ENCODE peak calls at places on chromosomes 1 and 21, in four cellular contexts. P, F, G and S are unnamed samples.

GRCh38 chr1:176770066-176770465 is 307.1 kb downstream of the PAPPA2 start:
- DNase-seq in F (no peak), G (no peak), P (no peak), S (no peak)

GRCh38 chr21:33374080-33374873 is 28.9 kb upstream of the IFNGR2 start:
- DNase-seq in P (peak; percentile 58), F (no peak), G (peak; percentile 53), S (no peak)

GRCh38 chr1:203179328-203180009 is 3.8 kb upstream of the MYBPH start:
- DNase-seq in P (no peak), F (no peak), G (no peak), S (no peak)

GRCh38 chr1:233972951-233973635 is 68.6 kb downstream of the SLC35F3 start:
- DNase-seq in F (no peak), P (no peak), G (no peak), S (no peak)

GRCh38 chr1:204465469-204466415 is 28.9 kb downstream of the PIK3C2B start:
- DNase-seq in G (no peak), F (no peak), P (no peak), S (no peak)

GRCh38 chr1:161052899-161053298 is 7.1 kb upstream of the USF1 start:
- DNase-seq in P (no peak), F (no peak), G (no peak), S (no peak)

GRCh38 chr1:160844447-160845232 is 18.0 kb downstream of the CD244 start:
- DNase-seq in F (no peak), G (no peak), P (no peak), S (no peak)

GRCh38 chr1:16145988-16146887 is 9.6 kb downstream of the EPHA2 start:
- DNase-seq in P (peak; percentile 59), F (peak; percentile 65), G (no peak), S (peak; percentile 93)

GRCh38 chr1:162168261-162168660 is 98.8 kb downstream of the NOS1AP start:
- DNase-seq in G (no peak), P (peak; percentile 90), F (peak; percentile 56), S (no peak)

GRCh38 chr1:85427844-85428243 is 37.1 kb downstream of the DDAH1 start:
- DNase-seq in P (no peak), G (no peak), F (no peak), S (no peak)

GRCh38 chr1:66360285-66360724 is 173.6 kb upstream of the SGIP1 start:
- DNase-seq in P (no peak), F (no peak), G (no peak), S (no peak)

GRCh38 chr1:110380667-110381283 is 10.1 kb downstream of the SLC16A4 start:
- DNase-seq in G (no peak), P (no peak), F (no peak), S (no peak)

GRCh38 chr1:41020109-41020576 is 1.4 kb downstream of the SLFNL1 start:
- DNase-seq in P (no peak), G (no peak), F (no peak), S (no peak)

GRCh38 chr1:9128520-9129371 is at the start of gene GPR157:
- DNase-seq in G (peak; percentile 72), F (peak; percentile 96), P (peak; percentile 94), S (peak; percentile 87)

GRCh38 chr1:106603616-106604015 is 452.9 kb upstream of the PRMT6 start:
- DNase-seq in P (no peak), G (no peak), F (no peak), S (no peak)

GRCh38 chr1:165080253-165080896 is 276.1 kb downstream of the LMX1A start:
- DNase-seq in G (no peak), F (no peak), P (no peak), S (no peak)

GRCh38 chr1:112714313-112715263 is 544 bp downstream of the PPM1J start:
- DNase-seq in G (no peak), P (peak; percentile 32), F (peak; percentile 68), S (no peak)

GRCh38 chr21:34514576-34515135 is 2.6 kb upstream of the KCNE1 start:
- DNase-seq in F (no peak), P (no peak), G (no peak), S (no peak)

GRCh38 chr1:153780551-153780950 is 5.3 kb downstream of the SLC27A3 start:
- DNase-seq in F (no peak), P (no peak), G (no peak), S (no peak)

GRCh38 chr1:31434979-31435378 is 22.0 kb downstream of the SERINC2 start:
- DNase-seq in F (peak; percentile 36), G (no peak), P (peak; percentile 24), S (peak; percentile 79)

GRCh38 chr1:116377564-116378529 is 4.8 kb downstream of the ATP1A1 start:
- DNase-seq in F (peak; percentile 58), P (no peak), G (peak; percentile 62), S (no peak)

GRCh38 chr21:45226540-45227326 is 61.0 kb downstream of the POFUT2 start:
- DNase-seq in G (peak; percentile 32), F (no peak), P (no peak), S (no peak)

GRCh38 chr1:111204211-111204883 is 3.9 kb upstream of the DENND2D start:
- DNase-seq in F (peak; percentile 88), P (peak; percentile 83), G (peak; percentile 75), S (no peak)

GRCh38 chr1:88774151-88774556 is 90.1 kb downstream of the PKN2 start:
- DNase-seq in P (peak; percentile 42), F (no peak), G (no peak), S (peak; percentile 90)

GRCh38 chr1:2966940-2967725 is 54.1 kb upstream of the ACTRT2 start:
- DNase-seq in F (no peak), P (no peak), G (no peak), S (peak; percentile 40)

GRCh38 chr1:86758570-86758969 is 54.2 kb downstream of the SH3GLB1 start:
- DNase-seq in F (no peak), P (peak; percentile 45), G (no peak), S (no peak)

GRCh38 chr1:173669491-173669941 is at the start of gene ANKRD45:
- DNase-seq in F (no peak), P (no peak), G (no peak), S (no peak)

GRCh38 chr1:26352338-26352679 is 1.6 kb downstream of the CRYBG2 start:
- DNase-seq in P (no peak), G (no peak), F (no peak), S (no peak)

GRCh38 chr1:26350701-26351590 is 3.0 kb downstream of the CRYBG2 start:
- DNase-seq in P (no peak), F (no peak), G (no peak), S (no peak)

GRCh38 chr1:26350343-26350700 is 3.6 kb downstream of the CRYBG2 start:
- DNase-seq in P (no peak), F (no peak), G (no peak), S (no peak)

GRCh38 chr1:26353210-26353859 is 595 bp downstream of the CRYBG2 start:
- DNase-seq in P (no peak), G (no peak), F (no peak), S (no peak)

GRCh38 chr1:26351591-26352337 is 2.2 kb downstream of the CRYBG2 start:
- DNase-seq in P (no peak), F (no peak), G (no peak), S (peak; percentile 92)
- H3K27ac ChIP-seq in P (no peak overlapping the region), F (no peak overlapping the region), G (no peak overlapping the region), S (peak overlapping the region; percentile 85)

DNA sequence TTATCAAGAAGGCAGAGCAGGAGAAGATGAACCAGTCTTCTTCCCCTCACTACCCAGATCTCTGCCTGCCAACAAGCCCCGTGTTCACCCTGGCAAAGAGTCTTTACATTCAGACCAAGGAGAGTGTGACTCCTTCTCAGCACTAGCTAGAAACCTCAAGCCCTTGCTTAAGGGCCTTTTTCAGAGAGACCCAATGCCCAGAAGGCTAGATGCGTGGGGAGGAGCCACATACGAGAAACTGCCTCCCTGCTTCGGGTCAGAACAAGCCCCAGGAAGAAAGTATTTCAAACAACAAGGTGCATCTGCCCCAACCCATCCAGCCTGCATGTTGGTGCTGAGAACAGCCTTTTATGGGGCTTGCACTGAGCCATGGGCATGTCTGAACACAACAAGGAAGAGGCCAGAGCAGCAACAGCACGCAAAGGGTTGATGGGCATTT is 152.7 kb upstream of the CAMK1G start:
- DNase-seq in F (no peak), P (no peak), G (no peak), S (no peak)
- H3K4me1 ChIP-seq in F (no peaks in the 10 kb centered on the region), P (no peaks in the 10 kb centered on the region), G (no peaks in the 10 kb centered on the region), S (peaks cover 35% of the 10 kb centered on the region)

GRCh38 chr1:155967410-155968400 is 10.6 kb downstream of the ARHGEF2 start:
- DNase-seq in P (no peak), G (no peak), F (no peak), S (no peak)

GRCh38 chr1:155966750-155967149 is 11.6 kb downstream of the ARHGEF2 start:
- DNase-seq in P (no peak), G (no peak), F (no peak), S (no peak)

GRCh38 chr1:155968670-155969069 is 9.7 kb downstream of the ARHGEF2 start:
- DNase-seq in P (no peak), G (no peak), F (no peak), S (no peak)

GRCh38 chr1:155964193-155964592 is 14.2 kb downstream of the ARHGEF2 start:
- DNase-seq in G (no peak), F (no peak), P (no peak), S (no peak)

DNA sequence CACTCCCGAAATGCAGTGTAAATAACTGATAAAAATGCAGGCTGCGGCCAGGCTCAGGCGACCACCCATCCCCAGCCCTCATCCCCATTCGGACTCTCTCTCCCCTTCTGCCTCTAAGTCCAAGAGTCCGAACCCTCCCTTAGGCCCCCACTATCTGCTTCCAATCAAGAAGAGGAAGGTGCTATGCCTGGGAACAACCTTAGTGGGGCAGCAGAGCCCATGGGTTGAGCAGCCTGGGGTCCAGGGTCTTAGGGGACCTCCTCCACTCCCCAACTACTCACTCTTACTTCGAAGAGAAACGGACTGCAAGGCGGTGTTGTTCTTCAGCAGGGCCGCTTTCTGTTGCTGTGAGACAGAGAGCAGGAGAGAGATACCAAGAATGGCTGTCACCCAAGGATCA is 12.2 kb downstream of the ARHGEF2 start:
- DNase-seq in G (no peak), F (no peak), P (no peak), S (no peak)
- H3K36me3 ChIP-seq in G (peaks cover 81% of the 10 kb centered on the region), F (no peaks in the 10 kb centered on the region), P (peaks cover 83% of the 10 kb centered on the region), S (peaks cover 94% of the 10 kb centered on the region)

DNA sequence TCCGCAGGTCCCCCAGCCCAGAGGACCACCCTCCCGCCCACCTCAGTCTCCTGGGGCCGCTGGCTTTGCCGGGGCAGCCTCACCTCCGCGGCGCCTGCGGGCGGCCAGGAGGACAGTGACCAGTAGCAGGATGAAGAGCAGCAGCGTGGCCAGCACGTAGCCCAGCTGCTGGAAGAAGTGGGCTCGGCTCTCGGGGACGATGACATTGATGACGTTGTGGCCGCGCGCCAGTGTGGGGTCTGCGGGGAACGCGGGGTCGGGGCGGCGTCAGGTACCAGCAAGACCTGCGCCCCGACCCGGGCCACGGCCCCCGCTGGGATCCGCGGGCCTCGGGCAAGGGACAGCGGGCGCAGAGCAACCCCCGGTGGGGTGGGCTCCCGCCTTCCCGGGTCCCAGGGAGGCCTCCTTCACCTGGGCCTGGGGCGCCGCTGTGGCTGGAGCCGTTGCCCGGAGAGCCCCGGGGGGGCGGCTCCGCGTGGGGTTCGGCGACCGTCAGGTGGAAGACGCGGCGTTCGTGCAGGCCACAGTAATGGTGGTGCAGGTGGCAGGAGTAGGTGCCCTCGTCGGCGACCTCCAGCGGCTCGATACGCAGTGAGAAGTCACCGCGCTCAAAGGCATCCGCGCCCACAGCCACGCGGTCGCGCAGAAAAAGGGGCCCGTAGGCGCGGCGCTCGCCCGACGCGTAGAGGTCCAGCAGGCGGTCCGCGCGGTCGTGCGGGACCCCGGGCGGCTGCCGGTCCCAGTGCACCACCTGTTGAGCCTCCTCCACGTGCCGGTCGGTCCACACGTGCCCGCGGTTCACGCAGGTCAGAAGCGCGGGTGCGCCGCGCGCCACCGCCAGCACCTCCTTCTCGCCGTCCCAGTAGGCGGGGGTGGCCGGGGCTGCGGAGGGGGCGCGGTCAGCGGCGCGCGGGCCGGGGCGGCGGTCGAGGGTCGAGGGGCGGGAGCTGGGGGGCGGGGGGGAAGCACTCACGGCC is 3.8 kb downstream of the MXRA8 start:
- DNase-seq in P (no peak), F (no peak), G (no peak), S (peak; percentile 44)
- H3K27ac ChIP-seq in P (peak overlapping the region; percentile 84), F (no peak overlapping the region), G (no peak overlapping the region), S (no peak overlapping the region)